ENCODE peak calls at places on chromosomes 12 and 14, in five cellular contexts. One of them, this sample, is unnamed.

GRCh38 chr12:19642305-19642704 is 203.0 kb downstream of the AEBP2 start:
- DNase-seq in K562: no peak
- DNase-seq in GM23338: no peak
- DNase-seq in HCT116: no peak
- DNase-seq in SK-N-SH: no peak
- DNase-seq in this sample: no peak

GRCh38 chr12:127819066-127819465 is 447.9 kb upstream of the TMEM132C start:
- DNase-seq in K562: no peak
- DNase-seq in GM23338: no peak
- DNase-seq in HCT116: no peak
- DNase-seq in SK-N-SH: no peak
- DNase-seq in this sample: no peak

GRCh38 chr14:104732355-104732804 is 8.4 kb downstream of the ADSS1 start:
- DNase-seq in K562: no peak
- DNase-seq in GM23338: no peak
- DNase-seq in HCT116: no peak
- DNase-seq in SK-N-SH: no peak
- DNase-seq in this sample: no peak

GRCh38 chr12:110249105-110249504 is 31.9 kb upstream of the ATP2A2 start:
- DNase-seq in K562: no peak
- DNase-seq in GM23338: no peak
- DNase-seq in HCT116: no peak
- DNase-seq in SK-N-SH: no peak
- DNase-seq in this sample: no peak

GRCh38 chr12:71164166-71164876 is 6.5 kb upstream of the TSPAN8 start:
- DNase-seq in K562: no peak
- DNase-seq in GM23338: no peak
- DNase-seq in HCT116: no peak
- DNase-seq in SK-N-SH: no peak
- DNase-seq in this sample: no peak

GRCh38 chr12:46207644-46208043 is 61.2 kb downstream of the SLC38A1 start:
- DNase-seq in K562: no peak
- DNase-seq in GM23338: no peak
- DNase-seq in HCT116: no peak
- DNase-seq in SK-N-SH: no peak
- DNase-seq in this sample: no peak

GRCh38 chr12:122190842-122191668 is 8.1 kb downstream of the LRRC43 start:
- DNase-seq in K562: peak; percentile 84
- DNase-seq in GM23338: peak; percentile 88
- DNase-seq in HCT116: peak; percentile 72
- DNase-seq in SK-N-SH: peak; percentile 87
- DNase-seq in this sample: peak; percentile 26

GRCh38 chr12:6141048-6141447 is 16.6 kb upstream of the VWF start:
- DNase-seq in K562: no peak
- DNase-seq in GM23338: no peak
- DNase-seq in HCT116: no peak
- DNase-seq in SK-N-SH: no peak
- DNase-seq in this sample: peak; percentile 70

GRCh38 chr12:108201808-108202207 is 72.7 kb downstream of the WSCD2 start:
- DNase-seq in K562: no peak
- DNase-seq in GM23338: no peak
- DNase-seq in HCT116: no peak
- DNase-seq in SK-N-SH: no peak
- DNase-seq in this sample: no peak

GRCh38 chr12:125683748-125684381 is 618.6 kb downstream of the AACS start:
- DNase-seq in K562: no peak
- DNase-seq in GM23338: peak; percentile 94
- DNase-seq in HCT116: no peak
- DNase-seq in SK-N-SH: peak; percentile 66
- DNase-seq in this sample: no peak

GRCh38 chr12:110382683-110383082 is 20.8 kb downstream of the ANAPC7 start:
- DNase-seq in K562: no peak
- DNase-seq in GM23338: no peak
- DNase-seq in HCT116: no peak
- DNase-seq in SK-N-SH: no peak
- DNase-seq in this sample: no peak

GRCh38 chr12:13273850-13274249 is 77.3 kb downstream of the EMP1 start:
- DNase-seq in K562: no peak
- DNase-seq in GM23338: no peak
- DNase-seq in HCT116: no peak
- DNase-seq in SK-N-SH: no peak
- DNase-seq in this sample: no peak

GRCh38 chr12:19440019-19440858 is 947 bp downstream of the AEBP2 start:
- DNase-seq in K562: peak; percentile 32
- DNase-seq in GM23338: peak; percentile 82
- DNase-seq in HCT116: peak; percentile 22
- DNase-seq in SK-N-SH: peak; percentile 70
- DNase-seq in this sample: no peak

GRCh38 chr12:56260921-56261320 is 2.7 kb upstream of the ANKRD52 start:
- DNase-seq in K562: no peak
- DNase-seq in GM23338: no peak
- DNase-seq in HCT116: no peak
- DNase-seq in SK-N-SH: no peak
- DNase-seq in this sample: no peak

GRCh38 chr12:56267443-56268071 is 815 bp downstream of the COQ10A start:
- DNase-seq in K562: peak; percentile 52
- DNase-seq in GM23338: peak; percentile 58
- DNase-seq in HCT116: no peak
- DNase-seq in SK-N-SH: peak; percentile 53
- DNase-seq in this sample: peak; percentile 48

GRCh38 chr12:56271031-56271430 is 4.3 kb downstream of the COQ10A start:
- DNase-seq in K562: peak; percentile 36
- DNase-seq in GM23338: peak; percentile 61
- DNase-seq in HCT116: no peak
- DNase-seq in SK-N-SH: no peak
- DNase-seq in this sample: no peak

GRCh38 chr12:56261503-56262230 is 3.5 kb upstream of the ANKRD52 start:
- DNase-seq in K562: no peak
- DNase-seq in GM23338: no peak
- DNase-seq in HCT116: peak; percentile 48
- DNase-seq in SK-N-SH: no peak
- DNase-seq in this sample: no peak

GRCh38 chr12:56266634-56267442 is at the start of gene COQ10A:
- DNase-seq in K562: peak; percentile 95
- DNase-seq in GM23338: peak; percentile 96
- DNase-seq in HCT116: peak; percentile 78
- DNase-seq in SK-N-SH: peak; percentile 98
- DNase-seq in this sample: peak; percentile 76
- TF ChIP-seq POLR2AphosphoS5 in K562: peak; percentile 40
- TF ChIP-seq POLR2AphosphoS5 in GM23338: peak; percentile 91
- TF ChIP-seq POLR2AphosphoS5 in HCT116: peak; percentile 84
- TF ChIP-seq POLR2AphosphoS5 in SK-N-SH: peak; percentile 91
- TF ChIP-seq POLR2AphosphoS5 in this sample: peak; percentile 23

DNA sequence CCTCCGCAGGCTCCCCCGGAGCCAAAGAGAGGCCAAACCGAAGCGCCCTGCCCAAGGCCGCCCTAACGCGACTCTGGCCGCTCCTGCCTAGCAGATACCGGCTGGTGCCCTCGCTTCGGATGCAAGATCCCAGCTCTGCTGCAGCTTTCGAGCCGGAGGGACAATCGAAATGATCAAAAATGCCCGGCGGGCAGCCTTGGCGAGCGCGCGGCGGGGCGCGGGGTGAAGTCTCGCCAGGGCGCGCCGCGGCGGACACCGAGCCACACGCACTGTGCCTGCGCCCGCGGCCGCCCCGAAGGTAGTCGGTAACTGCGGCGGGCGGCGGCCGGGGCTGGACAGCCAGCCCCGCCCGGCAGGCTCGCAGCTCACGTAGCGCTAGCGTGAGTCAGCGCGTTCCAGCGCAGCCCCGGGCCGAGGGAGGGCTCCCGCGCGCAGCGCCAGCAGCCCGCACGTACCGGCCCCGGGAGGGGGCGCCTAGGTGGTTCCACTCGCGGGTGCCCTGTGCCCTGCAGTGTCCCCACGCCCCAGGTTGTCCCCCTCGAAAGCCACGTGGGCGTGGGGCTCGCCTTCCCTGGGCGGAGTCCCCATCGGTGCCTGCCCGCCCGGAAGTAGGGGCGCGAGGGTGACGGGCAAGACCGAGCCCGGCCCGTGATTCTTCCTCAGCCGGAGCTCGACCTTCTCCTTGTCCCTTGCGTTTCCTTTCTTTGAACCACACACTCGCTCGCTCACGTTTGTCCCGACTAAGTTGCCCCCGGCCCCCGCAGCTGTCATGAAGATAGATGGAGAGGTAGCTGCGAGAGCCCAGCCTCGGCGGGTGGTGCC is 109.3 kb upstream of the EGLN3 start:
- DNase-seq in K562: peak; percentile 87
- DNase-seq in GM23338: peak; percentile 84
- DNase-seq in HCT116: no peak
- DNase-seq in SK-N-SH: peak; percentile 87
- DNase-seq in this sample: peak; percentile 42
- TF ChIP-seq CTCF in K562: peak; percentile 48
- TF ChIP-seq CTCF in GM23338: no peak
- TF ChIP-seq CTCF in HCT116: no peak
- TF ChIP-seq CTCF in SK-N-SH: peak; percentile 31
- TF ChIP-seq CTCF in this sample: no peak

GRCh38 chr12:57627504-57628279 is 5.3 kb downstream of the B4GALNT1 start:
- DNase-seq in K562: no peak
- DNase-seq in GM23338: peak; percentile 50
- DNase-seq in HCT116: no peak
- DNase-seq in SK-N-SH: peak; percentile 27
- DNase-seq in this sample: no peak

GRCh38 chr12:57626929-57627445 is 6.0 kb downstream of the B4GALNT1 start:
- DNase-seq in K562: no peak
- DNase-seq in GM23338: no peak
- DNase-seq in HCT116: no peak
- DNase-seq in SK-N-SH: no peak
- DNase-seq in this sample: no peak

GRCh38 chr12:57624441-57625220 is 8.4 kb downstream of the B4GALNT1 start:
- DNase-seq in K562: no peak
- DNase-seq in GM23338: no peak
- DNase-seq in HCT116: no peak
- DNase-seq in SK-N-SH: no peak
- DNase-seq in this sample: no peak

GRCh38 chr12:57625261-57626032 is 7.6 kb downstream of the B4GALNT1 start:
- DNase-seq in K562: no peak
- DNase-seq in GM23338: no peak
- DNase-seq in HCT116: no peak
- DNase-seq in SK-N-SH: no peak
- DNase-seq in this sample: no peak

DNA sequence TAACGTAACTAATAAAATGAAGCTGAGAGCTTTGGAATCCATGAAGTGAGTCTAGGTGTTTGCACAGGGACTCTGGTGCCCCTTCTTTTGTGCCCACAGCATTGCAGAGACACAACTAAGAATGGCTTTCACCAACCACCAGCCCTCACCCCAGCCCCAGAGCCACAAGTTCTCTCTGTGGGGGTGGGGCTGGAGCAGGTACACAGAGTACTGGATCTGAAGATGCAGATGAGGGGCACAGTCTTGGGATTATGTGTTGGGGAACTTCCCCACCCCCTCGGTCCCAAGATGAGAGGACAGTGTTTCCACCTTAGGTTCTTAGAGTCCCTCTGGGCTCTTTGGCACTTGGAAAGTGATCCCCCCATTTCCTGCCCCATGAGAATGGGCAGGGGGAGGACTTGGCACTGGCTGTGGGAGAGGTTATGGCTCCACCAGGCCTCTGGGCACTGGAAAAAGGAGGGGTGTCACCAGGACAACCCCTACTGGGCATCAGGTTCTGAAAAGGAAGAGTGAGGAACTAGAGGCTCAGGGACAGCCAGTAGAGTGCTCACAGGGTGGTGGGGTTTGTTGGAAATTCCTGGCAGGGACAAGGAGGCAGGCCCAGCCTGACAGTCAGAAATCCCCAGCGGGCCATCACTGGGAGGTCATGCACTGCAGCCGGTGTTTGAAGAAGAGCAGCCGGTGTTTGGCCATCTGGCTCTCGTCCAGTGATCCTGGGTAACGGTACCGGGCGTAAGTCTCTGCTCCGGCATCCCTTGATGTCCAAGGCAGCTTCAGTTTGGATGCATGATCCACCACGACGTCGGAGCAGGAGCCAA is 6.7 kb downstream of the B4GALNT1 start:
- DNase-seq in K562: no peak
- DNase-seq in GM23338: no peak
- DNase-seq in HCT116: no peak
- DNase-seq in SK-N-SH: no peak
- DNase-seq in this sample: no peak
- TF ChIP-seq REST in K562: no peak
- TF ChIP-seq REST in GM23338: no peak
- TF ChIP-seq REST in HCT116: no peak
- TF ChIP-seq REST in SK-N-SH: no peak
- TF ChIP-seq REST in this sample: no peak

GRCh38 chr12:103877934-103878510 is 37.0 kb upstream of the NT5DC3 start:
- DNase-seq in K562: peak; percentile 69
- DNase-seq in GM23338: peak; percentile 90
- DNase-seq in HCT116: peak; percentile 64
- DNase-seq in SK-N-SH: peak; percentile 66
- DNase-seq in this sample: peak; percentile 54
- TF ChIP-seq POLR2AphosphoS5 in K562: no peak
- TF ChIP-seq POLR2AphosphoS5 in GM23338: no peak
- TF ChIP-seq POLR2AphosphoS5 in HCT116: no peak
- TF ChIP-seq POLR2AphosphoS5 in SK-N-SH: no peak
- TF ChIP-seq POLR2AphosphoS5 in this sample: no peak

GRCh38 chr12:132158677-132159554 is 14.7 kb downstream of the NOC4L start:
- DNase-seq in K562: no peak
- DNase-seq in GM23338: no peak
- DNase-seq in HCT116: no peak
- DNase-seq in SK-N-SH: no peak
- DNase-seq in this sample: no peak

GRCh38 chr12:132156145-132156709 is 12.0 kb downstream of the NOC4L start:
- DNase-seq in K562: no peak
- DNase-seq in GM23338: no peak
- DNase-seq in HCT116: no peak
- DNase-seq in SK-N-SH: no peak
- DNase-seq in this sample: no peak

GRCh38 chr12:132159555-132160003 is 15.3 kb downstream of the NOC4L start:
- DNase-seq in K562: no peak
- DNase-seq in GM23338: no peak
- DNase-seq in HCT116: no peak
- DNase-seq in SK-N-SH: no peak
- DNase-seq in this sample: no peak

GRCh38 chr12:132156926-132157325 is 12.7 kb downstream of the NOC4L start:
- DNase-seq in K562: no peak
- DNase-seq in GM23338: no peak
- DNase-seq in HCT116: no peak
- DNase-seq in SK-N-SH: no peak
- DNase-seq in this sample: no peak

GRCh38 chr12:132157733-132158409 is 13.6 kb downstream of the NOC4L start:
- DNase-seq in K562: no peak
- DNase-seq in GM23338: no peak
- DNase-seq in HCT116: no peak
- DNase-seq in SK-N-SH: no peak
- DNase-seq in this sample: no peak
- TF ChIP-seq CTCF in K562: no peak
- TF ChIP-seq CTCF in GM23338: no peak
- TF ChIP-seq CTCF in HCT116: no peak
- TF ChIP-seq CTCF in SK-N-SH: no peak
- TF ChIP-seq CTCF in this sample: no peak

GRCh38 chr14:68139466-68140110 is 320.0 kb downstream of the RAD51B start:
- DNase-seq in K562: no peak
- DNase-seq in GM23338: no peak
- DNase-seq in HCT116: no peak
- DNase-seq in SK-N-SH: no peak
- DNase-seq in this sample: no peak
- TF ChIP-seq REST in K562: no peak
- TF ChIP-seq REST in GM23338: no peak
- TF ChIP-seq REST in HCT116: no peak
- TF ChIP-seq REST in SK-N-SH: no peak
- TF ChIP-seq REST in this sample: no peak

GRCh38 chr12:106074706-106075392 is 63.9 kb downstream of the NUAK1 start:
- DNase-seq in K562: no peak
- DNase-seq in GM23338: no peak
- DNase-seq in HCT116: no peak
- DNase-seq in SK-N-SH: peak; percentile 17
- DNase-seq in this sample: no peak
- TF ChIP-seq POLR2AphosphoS5 in K562: no peak
- TF ChIP-seq POLR2AphosphoS5 in GM23338: no peak
- TF ChIP-seq POLR2AphosphoS5 in HCT116: no peak
- TF ChIP-seq POLR2AphosphoS5 in SK-N-SH: no peak
- TF ChIP-seq POLR2AphosphoS5 in this sample: no peak